ENCODE peak calls at places on chromosomes 4 and X, in four cellular contexts. One of them, this sample, is unnamed.

GRCh38 chr4:93731448-93731847 is 97.1 kb upstream of the ATOH1 start:
- DNase-seq in HCT116: no peak
- DNase-seq in GM23248: peak; percentile 35
- DNase-seq in MM.1S: no peak
- DNase-seq in this sample: no peak

GRCh38 chr4:120211408-120212015 is 144.9 kb upstream of the MAD2L1 start:
- DNase-seq in HCT116: no peak
- DNase-seq in MM.1S: no peak
- DNase-seq in GM23248: no peak
- DNase-seq in this sample: no peak

GRCh38 chrX:39491548-39492297 is 606.0 kb downstream of the BCOR start:
- DNase-seq in GM23248: no peak
- DNase-seq in HCT116: no peak
- DNase-seq in MM.1S: peak; percentile 6
- DNase-seq in this sample: peak; percentile 11

GRCh38 chr4:119113033-119113655 is 22.5 kb upstream of the MYOZ2 start:
- DNase-seq in HCT116: peak; percentile 26
- DNase-seq in MM.1S: no peak
- DNase-seq in GM23248: peak; percentile 95
- DNase-seq in this sample: no peak

GRCh38 chr4:76388160-76388908 is 32.6 kb downstream of the CCDC158 start:
- DNase-seq in GM23248: no peak
- DNase-seq in MM.1S: no peak
- DNase-seq in HCT116: no peak
- DNase-seq in this sample: no peak

GRCh38 chrX:148902581-148902980 is 402.2 kb downstream of the AFF2 start:
- DNase-seq in HCT116: no peak
- DNase-seq in MM.1S: no peak
- DNase-seq in GM23248: no peak
- DNase-seq in this sample: no peak

GRCh38 chr4:76374744-76375143 is 46.2 kb downstream of the CCDC158 start:
- DNase-seq in MM.1S: no peak
- DNase-seq in HCT116: no peak
- DNase-seq in GM23248: peak; percentile 10
- DNase-seq in this sample: no peak

GRCh38 chr4:147423229-147423628 is 57.7 kb upstream of the EDNRA start:
- DNase-seq in GM23248: no peak
- DNase-seq in HCT116: no peak
- DNase-seq in MM.1S: no peak
- DNase-seq in this sample: no peak

GRCh38 chrX:13938766-13939530 is 90.7 kb downstream of the GEMIN8 start:
- DNase-seq in HCT116: no peak
- DNase-seq in GM23248: no peak
- DNase-seq in MM.1S: no peak
- DNase-seq in this sample: no peak

GRCh38 chr4:156751486-156751885 is 220.1 kb downstream of the PDGFC start:
- DNase-seq in HCT116: no peak
- DNase-seq in GM23248: peak; percentile 56
- DNase-seq in MM.1S: peak; percentile 27
- DNase-seq in this sample: no peak

GRCh38 chrX:1529756-1530155 is 7.2 kb downstream of the P2RY8 start:
- DNase-seq in MM.1S: no peak
- DNase-seq in HCT116: no peak
- DNase-seq in GM23248: no peak
- DNase-seq in this sample: no peak

GRCh38 chrX:37961118-37961517 is 45.2 kb upstream of the SYTL5 start:
- DNase-seq in MM.1S: no peak
- DNase-seq in GM23248: no peak
- DNase-seq in HCT116: no peak
- DNase-seq in this sample: no peak

GRCh38 chrX:22634751-22635150 is 362.0 kb downstream of the CBLL2 start:
- DNase-seq in GM23248: peak; percentile 49
- DNase-seq in HCT116: no peak
- DNase-seq in MM.1S: no peak
- DNase-seq in this sample: no peak

GRCh38 chr4:6701371-6701770 is 7.7 kb downstream of the S100P start:
- DNase-seq in HCT116: no peak
- DNase-seq in MM.1S: no peak
- DNase-seq in GM23248: no peak
- DNase-seq in this sample: no peak

GRCh38 chr4:175935016-175935661 is 123.1 kb upstream of the GPM6A start:
- DNase-seq in HCT116: peak; percentile 72
- DNase-seq in MM.1S: no peak
- DNase-seq in GM23248: no peak
- DNase-seq in this sample: no peak
- H3K4me3 ChIP-seq in HCT116: no peak overlapping the region
- H3K4me3 ChIP-seq in MM.1S: no peak overlapping the region
- H3K4me3 ChIP-seq in GM23248: no peak overlapping the region
- H3K4me3 ChIP-seq in this sample: no peak overlapping the region

GRCh38 chr4:98586634-98587354 is 71.6 kb downstream of the TSPAN5 start:
- DNase-seq in HCT116: no peak
- DNase-seq in GM23248: no peak
- DNase-seq in MM.1S: no peak
- DNase-seq in this sample: no peak
- H3K4me1 ChIP-seq in HCT116: peaks cover 9% of the 10 kb centered on the region
- H3K4me1 ChIP-seq in GM23248: peaks cover 12% of the 10 kb centered on the region
- H3K4me1 ChIP-seq in MM.1S: peaks cover 3% of the 10 kb centered on the region
- H3K4me1 ChIP-seq in this sample: no peaks in the 10 kb centered on the region

GRCh38 chrX:136032370-136032769 is 47.1 kb downstream of the SLC9A6 start:
- DNase-seq in MM.1S: peak; percentile 71
- DNase-seq in HCT116: no peak
- DNase-seq in GM23248: no peak
- DNase-seq in this sample: no peak

GRCh38 chrX:136030357-136031225 is 45.4 kb downstream of the SLC9A6 start:
- DNase-seq in HCT116: no peak
- DNase-seq in GM23248: peak; percentile 79
- DNase-seq in MM.1S: peak; percentile 65
- DNase-seq in this sample: no peak

GRCh38 chrX:136031626-136032025 is 46.4 kb downstream of the SLC9A6 start:
- DNase-seq in MM.1S: peak; percentile 86
- DNase-seq in GM23248: no peak
- DNase-seq in HCT116: no peak
- DNase-seq in this sample: no peak

GRCh38 chrX:136028383-136028984 is 43.2 kb downstream of the SLC9A6 start:
- DNase-seq in GM23248: peak; percentile 65
- DNase-seq in MM.1S: peak; percentile 73
- DNase-seq in HCT116: peak; percentile 21
- DNase-seq in this sample: peak; percentile 43
- TF ChIP-seq EZH2phosphoT487 in GM23248: no peak
- TF ChIP-seq EZH2phosphoT487 in MM.1S: no peak
- TF ChIP-seq EZH2phosphoT487 in HCT116: no peak
- TF ChIP-seq EZH2phosphoT487 in this sample: no peak

GRCh38 chrX:120752431-120753128 is 122.7 kb upstream of the C1GALT1C1 start:
- DNase-seq in GM23248: no peak
- DNase-seq in MM.1S: peak; percentile 29
- DNase-seq in HCT116: no peak
- DNase-seq in this sample: peak; percentile 50
- H3K4me3 ChIP-seq in GM23248: no peak overlapping the region
- H3K4me3 ChIP-seq in MM.1S: no peak overlapping the region
- H3K4me3 ChIP-seq in HCT116: no peak overlapping the region
- H3K4me3 ChIP-seq in this sample: peak overlapping the region; percentile 71

DNA sequence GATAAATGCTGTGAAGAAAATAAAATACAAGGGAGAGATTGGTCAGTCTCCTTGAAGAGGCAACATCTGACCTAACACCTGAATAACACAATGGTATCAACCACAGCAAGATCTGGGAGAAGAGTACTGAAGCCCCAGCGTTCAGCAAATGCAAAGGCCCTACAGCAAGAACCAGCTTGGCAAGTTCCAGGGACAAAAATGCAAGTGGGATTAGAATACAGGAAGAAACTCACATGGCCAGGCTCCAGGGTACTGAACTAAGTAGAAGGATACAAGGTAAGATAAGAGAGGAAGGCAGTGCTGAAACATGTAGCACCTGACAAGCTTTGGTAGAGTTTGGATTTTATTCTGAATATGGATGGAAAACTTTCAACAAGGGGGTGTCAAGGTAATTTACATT is 3.6 kb downstream of the SMIM14 start:
- DNase-seq in HCT116: no peak
- DNase-seq in GM23248: peak; percentile 10
- DNase-seq in MM.1S: no peak
- DNase-seq in this sample: no peak
- H3K4me1 ChIP-seq in HCT116: peaks cover 27% of the 10 kb centered on the region
- H3K4me1 ChIP-seq in GM23248: peaks cover 21% of the 10 kb centered on the region
- H3K4me1 ChIP-seq in MM.1S: peaks cover 5% of the 10 kb centered on the region
- H3K4me1 ChIP-seq in this sample: peaks cover 47% of the 10 kb centered on the region

DNA sequence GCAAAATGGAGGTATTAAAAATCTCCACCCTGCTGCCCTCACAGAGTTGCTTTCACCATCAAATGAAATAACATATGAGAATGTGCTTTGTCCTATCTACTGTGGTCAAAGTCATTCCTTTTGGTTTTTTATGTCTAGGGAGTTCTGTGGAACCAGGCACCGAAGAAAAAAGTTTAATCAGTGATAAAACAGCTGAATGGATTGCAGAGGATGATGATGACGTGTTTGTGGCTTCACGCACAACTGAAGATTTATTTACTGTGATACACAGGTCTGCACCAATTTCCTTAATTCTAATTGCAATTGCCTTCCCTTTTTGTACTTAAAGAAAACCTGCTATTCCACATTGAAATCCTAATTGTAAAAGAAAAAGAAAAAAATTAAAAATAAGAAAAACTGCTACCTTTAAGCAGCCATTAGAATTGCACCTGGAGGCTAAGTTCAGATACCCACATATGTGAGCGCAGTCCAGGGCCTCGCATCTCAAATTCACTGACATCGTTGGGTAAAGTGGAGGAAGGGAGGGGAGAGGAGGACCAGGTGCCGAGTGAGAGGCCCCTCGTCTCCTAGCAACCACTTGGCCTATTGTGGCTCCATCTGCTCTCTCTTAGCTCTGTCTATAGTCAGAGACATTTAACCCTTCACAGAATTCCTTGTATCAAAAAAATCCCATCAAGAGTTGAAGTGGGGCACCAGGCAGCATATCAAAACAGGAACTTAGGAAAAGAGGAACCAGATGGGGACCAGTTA is 10.6 kb upstream of the RTL5 start:
- DNase-seq in MM.1S: no peak
- DNase-seq in HCT116: no peak
- DNase-seq in GM23248: no peak
- DNase-seq in this sample: no peak
- TF ChIP-seq EZH2phosphoT487 in MM.1S: no peak
- TF ChIP-seq EZH2phosphoT487 in HCT116: no peak
- TF ChIP-seq EZH2phosphoT487 in GM23248: no peak
- TF ChIP-seq EZH2phosphoT487 in this sample: no peak